ENCODE peak calls at places on chromosomes 7 and 10, in nine cellular contexts. J is HFFc6, U is mucosa of descending colon, A is A549, K is heart right ventricle, E is bronchial epithelial cell, I is lower lobe of right lung, F is endodermal cell, Y is fibroblast of pulmonary artery. M is an unnamed sample.

GRCh38 chr7:2016021-2016631 is 216.6 kb downstream of the MAD1L1 start:
- DNase-seq in U (peak), K (peak), E (no peak), I (peak), F (no peak), A (no peak), J (no peak), Y (no peak), M (peak)

GRCh38 chr7:104240400-104240799 is 32.6 kb upstream of the ORC5 start:
- DNase-seq in F (no peak), K (no peak), Y (no peak), U (no peak), E (no peak), I (no peak), A (no peak), J (no peak), M (no peak)

GRCh38 chr10:3195706-3196105 is 23.1 kb upstream of the PITRM1 start:
- DNase-seq in A (no peak), U (no peak), F (no peak), E (no peak), K (no peak), Y (no peak), J (no peak), I (no peak), M (no peak)

GRCh38 chr7:8214162-8214897 is 47.6 kb downstream of the ICA1 start:
- DNase-seq in J (peak), A (no peak), I (no peak), Y (no peak), K (no peak), U (no peak), F (no peak), E (peak), M (no peak)

GRCh38 chr10:77922055-77922454 is 4.5 kb downstream of the DLG5 start:
- DNase-seq in F (no peak), K (no peak), J (no peak), A (no peak), U (no peak), Y (no peak), I (no peak), E (no peak), M (no peak)

GRCh38 chr10:29412452-29413004 is 123.7 kb downstream of the LYZL1 start:
- DNase-seq in I (no peak), E (no peak), A (no peak), K (no peak), J (no peak), U (no peak), F (no peak), Y (peak), M (no peak)

GRCh38 chr10:122852261-122852660 is 6.6 kb upstream of the CUZD1 start:
- DNase-seq in I (no peak), U (no peak), E (peak), K (no peak), Y (peak), F (peak), J (peak), A (no peak), M (no peak)

GRCh38 chr7:2687881-2688318 is at the start of gene AMZ1:
- DNase-seq in I (no peak), J (peak), Y (no peak), U (no peak), E (no peak), A (no peak), F (peak), K (no peak), M (no peak)

GRCh38 chr10:23404461-23404980 is 34.4 kb upstream of the OTUD1 start:
- DNase-seq in E (no peak), U (no peak), K (no peak), Y (no peak), A (no peak), F (no peak), I (no peak), J (peak), M (no peak)

GRCh38 chr7:12490941-12491340 is 79.6 kb upstream of the SCIN start:
- DNase-seq in K (no peak), U (no peak), A (no peak), E (no peak), Y (no peak), I (no peak), J (no peak), F (no peak), M (no peak)

GRCh38 chr7:94080551-94080950 is 76.4 kb upstream of the BET1 start:
- DNase-seq in K (no peak), J (no peak), F (no peak), U (no peak), A (no peak), E (no peak), I (no peak), Y (no peak), M (no peak)

GRCh38 chr10:119441921-119442757 is 100.4 kb downstream of the RGS10 start:
- DNase-seq in A (no peak), E (no peak), K (no peak), J (no peak), Y (no peak), U (peak), F (no peak), I (peak), M (no peak)

GRCh38 chr7:112286294-112287086 is 80.0 kb downstream of the ZNF277 start:
- DNase-seq in K (no peak), F (no peak), I (no peak), A (no peak), J (no peak), E (no peak), Y (peak), U (no peak), M (no peak)

GRCh38 chr7:155860840-155861479 is 48.7 kb upstream of the SHH start:
- DNase-seq in Y (peak), F (peak), U (no peak), K (no peak), E (peak), A (peak), J (no peak), I (peak), M (no peak)

GRCh38 chr10:70158113-70158512 is 11.6 kb upstream of the TYSND1 start:
- DNase-seq in U (no peak), E (no peak), K (no peak), A (no peak), I (no peak), F (no peak), Y (no peak), J (no peak), M (no peak)

GRCh38 chr7:68420342-68420750 is 1177.9 kb upstream of the AUTS2 start:
- DNase-seq in F (no peak), E (no peak), K (peak), I (no peak), A (no peak), U (no peak), J (no peak), Y (no peak), M (peak)

GRCh38 chr7:2759736-2760097 is 71.7 kb downstream of the AMZ1 start:
- DNase-seq in Y (no peak), F (no peak), E (no peak), I (no peak), K (no peak), U (peak), A (no peak), J (no peak), M (peak)

GRCh38 chr7:128919881-128920789 is 9.6 kb upstream of the KCP start:
- DNase-seq in K (no peak), Y (no peak), J (no peak), F (peak), U (no peak), A (no peak), E (no peak), I (no peak), M (peak)

GRCh38 chr7:115548756-115549155 is 481.8 kb downstream of the TFEC start:
- DNase-seq in A (no peak), F (no peak), I (no peak), U (no peak), E (no peak), Y (peak), K (no peak), J (no peak), M (no peak)

GRCh38 chr7:123637203-123637602 is 18.5 kb upstream of the LMOD2 start:
- DNase-seq in A (no peak), Y (no peak), F (peak), K (no peak), E (no peak), I (no peak), J (no peak), U (no peak), M (no peak)

DNA sequence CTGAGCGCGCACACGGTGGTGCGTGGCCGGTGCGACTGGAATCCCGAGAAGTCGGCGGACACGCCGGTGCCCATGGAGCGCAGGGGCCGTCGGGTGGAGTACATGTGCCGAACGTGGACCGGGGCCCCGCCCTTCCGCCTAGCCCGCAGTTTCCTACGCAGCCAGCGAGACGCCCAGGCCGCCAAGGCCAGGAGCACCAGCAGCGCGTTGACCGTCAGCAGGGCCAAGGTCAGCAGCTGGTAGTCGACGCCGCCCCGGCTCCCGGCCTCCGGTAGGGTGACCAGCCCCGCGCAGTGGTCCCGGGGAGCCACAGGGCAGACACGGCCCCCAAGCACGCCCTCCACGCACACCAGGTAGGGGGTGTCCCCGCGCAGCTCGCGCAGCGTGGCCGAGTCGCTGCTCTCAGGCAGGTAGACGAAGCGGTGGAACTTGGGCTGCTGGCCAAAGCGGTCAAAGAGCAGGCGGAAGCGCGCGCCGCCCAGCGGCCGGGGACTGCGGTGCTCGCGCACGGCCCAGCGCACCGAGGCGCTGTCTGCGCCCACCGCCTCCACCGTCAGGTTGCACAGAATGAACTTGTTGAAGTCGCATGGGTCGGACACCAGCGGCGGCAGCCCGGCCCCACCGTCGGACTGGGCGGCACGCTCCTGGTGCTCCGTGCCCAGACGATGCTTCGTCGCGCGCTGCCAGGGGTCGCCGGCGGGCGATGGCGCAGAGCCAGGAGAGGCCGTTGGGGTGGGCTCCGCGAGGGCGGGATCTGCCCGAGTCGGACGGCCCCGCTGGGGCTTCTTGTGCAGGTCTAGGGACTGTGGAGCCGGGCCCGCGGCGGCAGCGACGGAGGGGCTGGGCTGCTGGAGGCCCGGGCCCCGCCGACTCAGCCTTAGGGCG is 2.2 kb downstream of the TRIL start:
- DNase-seq in Y (peak), U (peak), I (peak), K (peak), J (no peak), E (peak), F (peak), A (peak), M (peak)
- TF ChIP-seq CTCF in Y (peak), U (peak), I (peak), K (peak), J (no peak), E (peak), F (peak), A (peak), M (peak)

DNA sequence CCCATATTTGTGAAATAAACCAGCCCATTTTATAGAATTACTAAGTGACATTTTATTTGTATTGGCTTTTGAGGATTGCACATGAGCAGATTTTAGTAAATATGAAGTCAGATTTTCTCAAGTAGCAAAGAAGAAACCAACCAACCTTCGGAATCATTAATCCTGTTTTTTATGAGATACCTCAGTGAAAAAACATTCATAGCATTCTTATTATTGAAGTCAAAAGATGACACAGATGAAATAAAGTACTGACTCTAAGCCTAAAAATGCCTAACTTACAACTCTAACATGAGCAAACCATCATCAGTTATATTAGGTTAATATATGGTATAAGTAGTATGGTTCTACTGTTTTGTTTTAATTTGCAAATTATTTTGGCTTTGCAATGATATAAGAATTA is 59.9 kb upstream of the AGBL3 start:
- DNase-seq in J (no peak), Y (no peak), A (no peak), I (no peak), K (no peak), U (no peak), F (no peak), E (no peak), M (no peak)
- TF ChIP-seq CTCF in J (no peak), Y (no peak), A (no peak), I (no peak), K (no peak), U (no peak), F (no peak), E (no peak), M (no peak)

GRCh38 chr7:44085549-44085948 is 3.2 kb upstream of the POLM start:
- DNase-seq in J (no peak), A (no peak), Y (no peak), F (peak), K (no peak), U (peak), E (no peak), I (peak), M (no peak)
- TF ChIP-seq CTCF in J (peak), A (no peak), Y (peak), F (peak), K (no peak), U (no peak), E (no peak), I (no peak), M (no peak)

DNA sequence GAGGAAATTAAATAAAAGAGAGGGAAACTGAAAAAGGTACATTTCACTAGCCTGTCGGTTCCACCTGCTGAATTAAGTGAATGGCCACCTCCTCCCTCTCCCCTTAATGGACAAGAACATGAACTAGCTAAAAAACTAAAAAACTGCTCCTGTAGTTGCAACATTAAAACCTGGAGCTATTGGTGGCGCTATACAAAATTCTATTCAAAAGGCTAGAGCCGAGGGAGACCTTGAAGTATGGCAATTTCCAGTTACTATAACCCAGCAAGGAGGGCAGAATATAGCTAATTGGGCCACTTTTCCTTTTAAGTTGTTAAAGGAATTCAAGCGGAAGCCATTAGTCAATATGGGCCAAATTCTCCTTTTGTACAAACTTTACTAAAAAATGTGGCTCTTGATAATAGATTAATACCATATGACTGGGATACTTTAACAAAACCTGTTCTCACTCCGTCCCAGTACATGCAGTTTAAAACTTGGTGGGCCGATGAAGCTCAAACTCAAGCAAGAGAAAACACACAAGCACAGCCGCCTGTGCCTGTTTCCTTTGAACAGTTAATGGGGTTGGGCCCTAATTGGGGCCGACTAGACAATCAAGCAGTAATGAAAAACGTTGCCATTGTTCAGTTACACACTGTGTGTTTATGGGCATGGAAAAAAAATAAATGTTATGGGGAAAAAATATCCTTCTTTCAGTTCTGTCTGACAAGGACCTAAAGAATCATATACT is 6.5 kb upstream of the CHST3 start:
- DNase-seq in K (no peak), F (no peak), U (no peak), E (no peak), A (no peak), Y (no peak), J (no peak), I (no peak), M (no peak)
- TF ChIP-seq CTCF in K (no peak), F (peak), U (no peak), E (no peak), A (peak), Y (peak), J (peak), I (no peak), M (no peak)